ENCODE peak calls at places on chromosome 16, in five cellular contexts. C, R, Q, X and Y are unnamed samples.

GRCh38 chr16:87332150-87332549 is 15.0 kb upstream of the C16orf95 start:
- DNase-seq in C (peak), R (no peak), Q (no peak), X (no peak), Y (no peak)

GRCh38 chr16:11312718-11313492 is 31.8 kb upstream of the PRM1 start:
- DNase-seq in C (peak), R (no peak), Q (peak), X (no peak), Y (peak)

GRCh38 chr16:74019608-74020007 is 277.0 kb upstream of the PSMD7 start:
- DNase-seq in C (no peak), R (no peak), Q (no peak), X (no peak), Y (peak)

GRCh38 chr16:81491522-81492188 is 47.0 kb downstream of the CMIP start:
- DNase-seq in C (peak), R (no peak), Q (no peak), X (peak), Y (no peak)

GRCh38 chr16:56964243-56965148 is 2.7 kb downstream of the CETP start:
- DNase-seq in C (peak), R (peak), Q (peak), X (peak), Y (no peak)

GRCh38 chr16:11583171-11583570 is 3.5 kb downstream of the LITAF start:
- DNase-seq in C (peak), R (no peak), Q (no peak), X (no peak), Y (no peak)

GRCh38 chr16:31471875-31472558 is at the start of gene TGFB1I1:
- DNase-seq in C (peak), R (peak), Q (no peak), X (no peak), Y (peak)

GRCh38 chr16:53768593-53768992 is 64.6 kb downstream of the FTO start:
- DNase-seq in C (peak), R (no peak), Q (no peak), X (no peak), Y (no peak)

GRCh38 chr16:3256876-3257465 is 538 bp upstream of the MEFV start:
- DNase-seq in C (peak), R (no peak), Q (no peak), X (no peak), Y (no peak)